ENCODE peak calls at places on chromosomes 16 and 17, in eight cellular contexts. N is body of pancreas; R is IMR-90; T is brain microvascular endothelial cell; S is AG04449; X is A549; W is fibroblast of villous mesenchyme; E is CD8-positive, alpha-beta T cell. B is an unnamed sample.

GRCh38 chr16:15897834-15898254 is 9.4 kb upstream of the CEP20 start:
- DNase-seq in N (no peak), R (peak; percentile 79), T (peak; percentile 23), S (no peak), X (no peak), W (peak; percentile 38), E (no peak), B (no peak)

GRCh38 chr17:54883939-54884338 is 16.7 kb upstream of the TOM1L1 start:
- DNase-seq in N (no peak), R (no peak), T (no peak), S (no peak), X (no peak), W (no peak), E (no peak), B (no peak)

GRCh38 chr16:75109732-75110243 is 6.8 kb downstream of the LDHD start:
- DNase-seq in N (peak; percentile 51), R (no peak), T (no peak), S (no peak), X (no peak), W (no peak), E (no peak), B (no peak)

GRCh38 chr16:51989637-51990230 is 557.2 kb downstream of the TOX3 start:
- DNase-seq in N (no peak), R (no peak), T (no peak), S (no peak), X (no peak), W (no peak), E (no peak), B (no peak)

GRCh38 chr17:50634915-50635719 is 436 bp downstream of the ABCC3 start:
- DNase-seq in N (peak; percentile 40), R (no peak), T (no peak), S (no peak), X (no peak), W (no peak), E (no peak), B (no peak)

GRCh38 chr17:82322526-82323453 is 5.4 kb upstream of the CD7 start:
- DNase-seq in N (no peak), R (no peak), T (no peak), S (no peak), X (no peak), W (no peak), E (no peak), B (no peak)

GRCh38 chr17:42865638-42866094 is 14.7 kb downstream of the AOC3 start:
- DNase-seq in N (no peak), R (no peak), T (no peak), S (no peak), X (no peak), W (no peak), E (no peak), B (no peak)

GRCh38 chr16:57807252-57807967 is 5.1 kb upstream of the KIFC3 start:
- DNase-seq in N (no peak), R (no peak), T (no peak), S (no peak), X (peak; percentile 68), W (no peak), E (no peak), B (no peak)

GRCh38 chr16:11100239-11100750 is 155.7 kb downstream of the SOCS1 start:
- DNase-seq in N (peak; percentile 29), R (peak; percentile 100), T (peak; percentile 99), S (no peak), X (no peak), W (peak; percentile 100), E (no peak), B (peak; percentile 93)

GRCh38 chr17:66190738-66191606 is 961 bp downstream of the CEP112 start:
- DNase-seq in N (no peak), R (peak; percentile 79), T (peak; percentile 11), S (no peak), X (peak; percentile 16), W (peak; percentile 47), E (no peak), B (peak; percentile 72)

GRCh38 chr17:11487469-11487868 is 110.8 kb upstream of the DNAH9 start:
- DNase-seq in N (no peak), R (no peak), T (no peak), S (no peak), X (no peak), W (no peak), E (no peak), B (no peak)

GRCh38 chr16:67664258-67664657 is 2.3 kb downstream of the ENKD1 start:
- DNase-seq in N (peak; percentile 93), R (no peak), T (no peak), S (no peak), X (no peak), W (no peak), E (no peak), B (no peak)

GRCh38 chr16:7097537-7097936 is 235.1 kb upstream of the RBFOX1 start:
- DNase-seq in N (no peak), R (no peak), T (no peak), S (no peak), X (no peak), W (no peak), E (no peak), B (no peak)

DNA sequence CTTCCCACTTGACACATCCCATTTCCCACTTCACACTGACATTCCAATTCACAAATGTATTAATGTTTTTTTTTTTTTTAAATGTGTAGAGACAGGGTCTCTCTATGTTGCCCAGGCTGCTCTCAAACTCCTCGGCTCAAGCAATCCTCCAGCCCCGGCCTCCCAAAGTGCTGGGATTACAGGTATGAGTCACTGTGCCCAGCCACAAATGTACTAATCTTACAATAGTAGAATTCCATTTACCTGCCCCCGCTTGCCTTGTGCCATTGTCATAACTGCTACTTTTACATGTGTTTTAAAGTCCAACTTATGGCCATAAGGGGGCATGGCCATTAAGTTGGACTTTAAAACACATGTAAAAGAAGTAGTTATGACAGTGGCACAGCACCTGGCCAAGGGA is 4.6 kb downstream of the MMP28 start:
- DNase-seq in N (no peak), R (no peak), T (no peak), S (no peak), X (no peak), W (no peak), E (no peak), B (no peak)
- TF ChIP-seq CTCF in N (no peak), R (no peak), T (no peak), S (no peak), X (no peak), W (no peak), E (no peak), B (no peak)

GRCh38 chr17:35795871-35796265 is 427 bp upstream of the MMP28 start:
- DNase-seq in N (no peak), R (no peak), T (no peak), S (no peak), X (no peak), W (no peak), E (no peak), B (no peak)
- H3K4me3 ChIP-seq in N (no peak overlapping the region), R (peak overlapping the region; percentile 43), T (peak overlapping the region; percentile 51), S (peak overlapping the region; percentile 51), X (peak overlapping the region; percentile 56), W (peak overlapping the region; percentile 68), E (peak overlapping the region; percentile 55), B (peak overlapping the region; percentile 37)

GRCh38 chr17:3448059-3448630 is 14.5 kb upstream of the OR1E2 start:
- DNase-seq in N (no peak), R (no peak), T (no peak), S (no peak), X (no peak), W (peak; percentile 24), E (no peak), B (peak; percentile 21)
- TF ChIP-seq CTCF in N (no peak), R (no peak), T (no peak), S (no peak), X (no peak), W (no peak), E (no peak), B (no peak)

DNA sequence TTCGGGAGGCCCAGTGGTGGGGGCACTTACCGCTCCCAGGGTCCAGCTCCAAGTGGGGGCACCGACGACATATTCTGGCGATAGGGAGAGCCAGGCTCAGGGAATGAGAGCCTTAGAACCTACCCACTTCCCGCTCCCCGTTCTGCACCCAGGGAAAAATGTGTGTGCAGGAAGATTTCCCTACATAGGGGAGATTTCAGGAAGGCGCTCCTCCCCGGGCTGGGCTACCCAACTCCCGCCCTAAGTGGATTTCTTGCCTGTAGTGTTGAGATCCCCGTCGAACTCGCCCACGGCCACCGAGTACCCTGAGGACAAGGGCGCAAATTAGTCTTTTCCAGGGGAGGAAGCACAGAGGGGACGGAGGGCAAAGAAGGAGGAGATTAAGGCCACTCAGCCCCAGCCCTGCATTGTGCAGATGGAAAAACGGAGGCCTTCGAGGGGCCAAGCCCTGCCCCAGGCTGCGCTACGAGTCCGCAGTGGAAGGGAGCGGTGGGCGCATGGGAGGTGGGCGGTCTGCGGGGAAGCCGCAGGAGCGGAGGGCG is 5.1 kb downstream of the ITGA2B start:
- DNase-seq in N (no peak), R (no peak), T (no peak), S (no peak), X (no peak), W (no peak), E (no peak), B (no peak)
- H3K4me3 ChIP-seq in N (no peak overlapping the region), R (no peak overlapping the region), T (no peak overlapping the region), S (no peak overlapping the region), X (no peak overlapping the region), W (peak overlapping the region; percentile 70), E (no peak overlapping the region), B (no peak overlapping the region)

GRCh38 chr17:68368387-68368786 is 77.1 kb downstream of the ARSG start:
- DNase-seq in N (no peak), R (no peak), T (no peak), S (no peak), X (no peak), W (no peak), E (no peak), B (no peak)

GRCh38 chr17:68360198-68360597 is 68.9 kb downstream of the ARSG start:
- DNase-seq in N (no peak), R (no peak), T (no peak), S (no peak), X (no peak), W (no peak), E (no peak), B (no peak)

DNA sequence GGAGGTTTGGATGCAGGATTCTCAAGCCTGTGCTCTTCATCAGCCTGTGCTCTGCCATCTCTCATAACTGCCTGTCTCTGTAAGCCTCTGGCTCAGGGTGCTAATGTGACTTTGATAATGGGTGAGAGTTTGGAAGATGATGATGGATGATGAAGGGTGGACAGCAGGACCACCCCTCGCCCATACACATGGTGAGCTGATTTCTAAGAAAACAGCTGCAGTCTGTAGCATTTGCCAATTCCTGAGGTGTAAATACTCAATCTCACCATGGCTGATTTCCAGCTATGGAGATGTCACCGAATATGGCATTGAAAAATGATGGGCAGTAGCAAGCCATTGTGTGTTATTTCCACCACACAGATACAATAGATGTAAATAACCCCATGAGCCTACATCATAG is 74.2 kb downstream of the ARSG start:
- DNase-seq in N (no peak), R (no peak), T (no peak), S (no peak), X (no peak), W (no peak), E (no peak), B (no peak)
- TF ChIP-seq CTCF in N (no peak), R (no peak), T (no peak), S (no peak), X (no peak), W (no peak), E (no peak), B (no peak)

B was measured in fibroblast of pulmonary artery.